ENCODE peak calls at places on chromosomes 1 and 21, in nine cellular contexts. D is NCI-H2029; P is fibroblast of lung; N is dorsolateral prefrontal cortex; S is HT-29; R is AG09309; J is mucosa of gallbladder; G is stimulated activated CD4-positive, alpha-beta T cell treated with anti-CD3 and anti-CD28 coated beads, Interleukin-1b, Interleukin-23, amount 100 ng/mL, for 48 hours; Q is activated CD4-positive, alpha-beta T cell treated with anti-CD3 and anti-CD28 coated beads, Interleukin-2, amount 10 ng/mL, durations not matched to agents 7 days and 5 days. H is an unnamed sample.

GRCh38 chr1:245721488-245721887 is 566.7 kb downstream of the KIF26B start:
- DNase-seq in G (no peak), J (no peak), P (no peak), S (no peak), R (no peak), Q (no peak), D (no peak), N (no peak), H (no peak)

GRCh38 chr1:109901508-109902145 is 9.0 kb upstream of the CSF1 start:
- DNase-seq in Q (no peak), S (peak; percentile 58), P (no peak), R (no peak), J (peak; percentile 83), D (no peak), G (peak; percentile 56), N (no peak), H (peak; percentile 62)

GRCh38 chr1:31642366-31642765 is 2.3 kb downstream of the PEF1 start:
- DNase-seq in N (no peak), P (no peak), R (no peak), G (no peak), S (no peak), Q (no peak), J (no peak), D (no peak), H (peak; percentile 69)

GRCh38 chr1:203252678-203253077 is 23.2 kb upstream of the CHIT1 start:
- DNase-seq in D (no peak), S (no peak), R (no peak), J (no peak), Q (no peak), G (no peak), N (no peak), P (no peak), H (no peak)

GRCh38 chr1:72105201-72105600 is 177.1 kb downstream of the NEGR1 start:
- DNase-seq in S (no peak), J (no peak), G (no peak), Q (no peak), R (no peak), P (peak; percentile 1), N (no peak), D (no peak), H (no peak)

GRCh38 chr1:222889445-222889844 is 74.6 kb downstream of the DISP1 start:
- DNase-seq in J (no peak), D (no peak), P (no peak), Q (no peak), R (no peak), G (no peak), N (no peak), S (no peak), H (no peak)

GRCh38 chr1:230498704-230499103 is 72.6 kb upstream of the PGBD5 start:
- DNase-seq in D (peak; percentile 32), Q (no peak), J (no peak), G (no peak), N (no peak), S (no peak), P (no peak), R (no peak), H (no peak)

GRCh38 chr1:186212574-186213224 is 162.4 kb downstream of the TPR start:
- DNase-seq in N (no peak), G (peak; percentile 7), Q (peak; percentile 47), R (peak; percentile 85), J (peak; percentile 46), S (peak; percentile 75), D (peak; percentile 57), P (peak; percentile 94), H (peak; percentile 45)

GRCh38 chr21:16342932-16343331 is 613.1 kb downstream of the USP25 start:
- DNase-seq in N (no peak), R (no peak), D (no peak), Q (no peak), J (no peak), P (no peak), G (no peak), S (no peak), H (no peak)

H was measured in thyroid gland.